ENCODE peak calls at places on chromosomes 5 and 9, in nine cellular contexts. P, S, K, L, D, Z, W, H and U are unnamed samples.

GRCh38 chr5:40960027-40960426 is 50.7 kb downstream of the C7 start:
- DNase-seq in P (no peak), S (no peak), K (no peak), L (no peak), D (no peak), Z (no peak), W (no peak), H (no peak), U (no peak)

GRCh38 chr5:73836607-73837006 is 210.6 kb downstream of the ARHGEF28 start:
- DNase-seq in P (no peak), S (no peak), K (no peak), L (no peak), D (no peak), Z (no peak), W (no peak), H (no peak), U (no peak)

GRCh38 chr5:1896602-1897376 is 14.1 kb upstream of the IRX4 start:
- DNase-seq in P (no peak), S (no peak), K (no peak), L (no peak), D (no peak), Z (no peak), W (no peak), H (no peak), U (no peak)

GRCh38 chr5:59746261-59746765 is 147.2 kb downstream of the PDE4D start:
- DNase-seq in P (no peak), S (peak; percentile 43), K (peak; percentile 83), L (no peak), D (no peak), Z (peak; percentile 21), W (peak; percentile 84), H (no peak), U (peak; percentile 6)

GRCh38 chr5:142151436-142152382 is 43.1 kb downstream of the NDFIP1 start:
- DNase-seq in P (peak; percentile 22), S (peak; percentile 50), K (peak; percentile 93), L (peak; percentile 59), D (peak; percentile 48), Z (peak; percentile 67), W (peak; percentile 81), H (no peak), U (peak; percentile 89)

GRCh38 chr5:89396262-89396975 is 513.4 kb upstream of the MEF2C start:
- DNase-seq in P (no peak), S (peak; percentile 25), K (peak; percentile 81), L (no peak), D (no peak), Z (no peak), W (peak; percentile 37), H (no peak), U (peak; percentile 9)

GRCh38 chr5:51382759-51383493 is at the start of gene ISL1:
- DNase-seq in P (no peak), S (peak; percentile 18), K (peak; percentile 42), L (peak; percentile 94), D (no peak), Z (peak; percentile 84), W (peak; percentile 61), H (peak; percentile 61), U (peak; percentile 55)

GRCh38 chr9:28938981-28939380 is 1365.7 kb upstream of the C9orf72 start:
- DNase-seq in P (no peak), S (no peak), K (no peak), L (no peak), D (no peak), Z (no peak), W (no peak), H (no peak), U (no peak)

GRCh38 chr5:14250778-14251711 is 107.9 kb downstream of the TRIO start:
- DNase-seq in P (no peak), S (no peak), K (no peak), L (no peak), D (no peak), Z (no peak), W (no peak), H (no peak), U (no peak)

GRCh38 chr9:135320331-135320730 is 159.3 kb upstream of the PPP1R26 start:
- DNase-seq in P (no peak), S (no peak), K (no peak), L (no peak), D (no peak), Z (no peak), W (no peak), H (no peak), U (no peak)

GRCh38 chr9:75175395-75175794 is 87.1 kb downstream of the OSTF1 start:
- DNase-seq in P (no peak), S (no peak), K (no peak), L (no peak), D (no peak), Z (no peak), W (no peak), H (no peak), U (no peak)

GRCh38 chr5:142287096-142287972 is 37.5 kb downstream of the SPRY4 start:
- DNase-seq in P (no peak), S (no peak), K (peak; percentile 60), L (no peak), D (no peak), Z (no peak), W (no peak), H (no peak), U (no peak)

GRCh38 chr5:133523013-133523658 is 89.2 kb downstream of the FSTL4 start:
- DNase-seq in P (no peak), S (no peak), K (no peak), L (no peak), D (no peak), Z (no peak), W (no peak), H (no peak), U (no peak)

GRCh38 chr5:133519191-133519590 is 93.2 kb downstream of the FSTL4 start:
- DNase-seq in P (no peak), S (no peak), K (no peak), L (no peak), D (no peak), Z (no peak), W (no peak), H (no peak), U (no peak)

GRCh38 chr5:133523921-133524320 is 88.4 kb downstream of the FSTL4 start:
- DNase-seq in P (no peak), S (no peak), K (no peak), L (no peak), D (no peak), Z (no peak), W (no peak), H (no peak), U (no peak)

GRCh38 chr5:133520062-133520461 is 92.3 kb downstream of the FSTL4 start:
- DNase-seq in P (no peak), S (no peak), K (no peak), L (no peak), D (no peak), Z (no peak), W (no peak), H (no peak), U (no peak)

GRCh38 chr5:133520991-133521706 is 91.2 kb downstream of the FSTL4 start:
- DNase-seq in P (no peak), S (no peak), K (no peak), L (no peak), D (no peak), Z (no peak), W (no peak), H (no peak), U (no peak)
- TF ChIP-seq CTCF in P (no peak), S (no peak), K (no peak), L (no peak), D (no peak), Z (no peak), W (no peak), H (no peak), U (no peak)

GRCh38 chr9:17930091-17930490 is 351.2 kb downstream of the SH3GL2 start:
- DNase-seq in P (no peak), S (no peak), K (no peak), L (peak; percentile 27), D (no peak), Z (no peak), W (no peak), H (no peak), U (no peak)

GRCh38 chr9:17929506-17929905 is 350.6 kb downstream of the SH3GL2 start:
- DNase-seq in P (no peak), S (no peak), K (no peak), L (no peak), D (no peak), Z (no peak), W (no peak), H (no peak), U (no peak)

GRCh38 chr9:17928228-17928627 is 349.4 kb downstream of the SH3GL2 start:
- DNase-seq in P (no peak), S (no peak), K (no peak), L (no peak), D (no peak), Z (no peak), W (no peak), H (no peak), U (no peak)

GRCh38 chr9:17928768-17929167 is 349.9 kb downstream of the SH3GL2 start:
- DNase-seq in P (no peak), S (no peak), K (no peak), L (no peak), D (no peak), Z (no peak), W (no peak), H (no peak), U (no peak)

DNA sequence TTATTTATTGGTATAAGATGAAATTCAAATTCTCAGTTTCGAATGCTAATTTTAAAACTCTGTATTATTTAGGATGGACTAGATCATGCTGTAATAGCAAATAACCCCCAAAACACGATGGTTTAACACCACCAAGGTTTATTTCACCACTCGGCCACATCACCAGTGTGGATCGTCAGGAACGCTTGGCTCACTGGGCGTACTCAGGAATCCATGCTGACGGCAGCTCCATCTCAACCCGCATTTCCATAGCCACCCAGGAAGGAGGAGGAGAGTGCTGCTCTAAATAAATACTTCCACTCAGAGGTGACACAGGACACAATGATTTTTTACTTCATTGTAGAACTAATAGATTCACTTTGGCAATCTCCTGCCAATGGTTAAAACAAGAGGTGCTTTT is 347.4 kb downstream of the SH3GL2 start:
- DNase-seq in P (no peak), S (no peak), K (no peak), L (no peak), D (no peak), Z (no peak), W (no peak), H (no peak), U (no peak)
- TF ChIP-seq CTCF in P (no peak), S (no peak), K (no peak), L (no peak), D (no peak), Z (no peak), W (no peak), H (no peak), U (no peak)

DNA sequence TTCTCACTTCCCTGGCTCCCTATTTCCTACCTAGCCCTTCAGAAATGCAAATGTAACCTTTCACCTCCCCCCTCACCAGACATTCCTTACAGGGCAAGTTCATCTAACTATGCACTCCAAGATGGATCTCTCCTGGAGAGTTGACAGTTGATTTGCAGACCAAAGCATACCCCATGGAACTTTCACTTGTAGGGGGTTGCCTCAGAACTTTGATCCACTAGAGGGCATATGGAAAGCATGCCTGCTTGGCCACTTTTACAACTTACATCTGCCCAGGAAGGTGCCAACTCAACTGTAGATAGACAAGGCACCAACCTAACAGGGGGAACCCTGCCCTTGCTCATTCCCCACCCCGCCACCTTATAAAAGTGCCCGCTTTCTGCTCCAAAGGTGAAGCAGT is 187.8 kb downstream of the NXNL2 start:
- DNase-seq in P (no peak), S (no peak), K (peak; percentile 55), L (no peak), D (no peak), Z (no peak), W (no peak), H (no peak), U (peak; percentile 26)
- TF ChIP-seq CTCF in P (no peak), S (peak; percentile 53), K (peak; percentile 63), L (no peak), D (no peak), Z (no peak), W (peak; percentile 49), H (no peak), U (peak; percentile 45)

GRCh38 chr9:8978334-8978733 is 1178.8 kb upstream of the DMAC1 start:
- DNase-seq in P (no peak), S (no peak), K (no peak), L (no peak), D (no peak), Z (no peak), W (no peak), H (no peak), U (no peak)
- TF ChIP-seq CTCF in P (no peak), S (no peak), K (no peak), L (no peak), D (no peak), Z (no peak), W (no peak), H (no peak), U (no peak)